ENCODE peak calls at places on chromosomes 4 and X, in four cellular contexts. One of them, this sample, is unnamed.

GRCh38 chr4:32128549-32128948 is 1408.4 kb downstream of the PCDH7 start:
- DNase-seq in fibroblast of mammary gland: no peak
- DNase-seq in BJ: no peak
- DNase-seq in astrocyte of the spinal cord: no peak
- DNase-seq in this sample: no peak

GRCh38 chrX:123425471-123425870 is 241.4 kb downstream of the GRIA3 start:
- DNase-seq in BJ: no peak
- DNase-seq in astrocyte of the spinal cord: no peak
- DNase-seq in fibroblast of mammary gland: peak
- DNase-seq in this sample: no peak

GRCh38 chr4:78689700-78690318 is 86.3 kb upstream of the BMP2K start:
- DNase-seq in astrocyte of the spinal cord: no peak
- DNase-seq in BJ: no peak
- DNase-seq in fibroblast of mammary gland: peak
- DNase-seq in this sample: no peak

GRCh38 chr4:151199496-151200190 is 77.3 kb upstream of the PRSS48 start:
- DNase-seq in BJ: no peak
- DNase-seq in astrocyte of the spinal cord: no peak
- DNase-seq in fibroblast of mammary gland: no peak
- DNase-seq in this sample: no peak

GRCh38 chr4:172124656-172125308 is 311.6 kb downstream of the GALNTL6 start:
- DNase-seq in BJ: no peak
- DNase-seq in fibroblast of mammary gland: no peak
- DNase-seq in astrocyte of the spinal cord: no peak
- DNase-seq in this sample: peak

GRCh38 chrX:37350034-37350365 is 836 bp downstream of the PRRG1 start:
- DNase-seq in fibroblast of mammary gland: peak
- DNase-seq in astrocyte of the spinal cord: peak
- DNase-seq in BJ: no peak
- DNase-seq in this sample: no peak

GRCh38 chr4:660401-660800 is 13.7 kb downstream of the ATP5ME start:
- DNase-seq in BJ: no peak
- DNase-seq in fibroblast of mammary gland: no peak
- DNase-seq in astrocyte of the spinal cord: no peak
- DNase-seq in this sample: no peak

GRCh38 chr4:84673475-84674230 is 90.7 kb downstream of the CDS1 start:
- DNase-seq in astrocyte of the spinal cord: peak
- DNase-seq in fibroblast of mammary gland: peak
- DNase-seq in BJ: peak
- DNase-seq in this sample: peak

GRCh38 chr4:36823199-36823967 is 421.2 kb upstream of the NWD2 start:
- DNase-seq in astrocyte of the spinal cord: no peak
- DNase-seq in BJ: no peak
- DNase-seq in fibroblast of mammary gland: no peak
- DNase-seq in this sample: no peak

GRCh38 chr4:184288451-184289178 is 70.9 kb upstream of the ENPP6 start:
- DNase-seq in astrocyte of the spinal cord: no peak
- DNase-seq in BJ: no peak
- DNase-seq in fibroblast of mammary gland: no peak
- DNase-seq in this sample: no peak

GRCh38 chrX:119753001-119753400 is 5.4 kb upstream of the SOWAHD start:
- DNase-seq in fibroblast of mammary gland: no peak
- DNase-seq in astrocyte of the spinal cord: no peak
- DNase-seq in BJ: no peak
- DNase-seq in this sample: no peak

GRCh38 chr4:63618883-63619573 is 790.2 kb downstream of the TECRL start:
- DNase-seq in astrocyte of the spinal cord: no peak
- DNase-seq in BJ: no peak
- DNase-seq in fibroblast of mammary gland: no peak
- DNase-seq in this sample: no peak

GRCh38 chr4:109207060-109207459 is 95.4 kb downstream of the COL25A1 start:
- DNase-seq in BJ: no peak
- DNase-seq in fibroblast of mammary gland: peak
- DNase-seq in astrocyte of the spinal cord: peak
- DNase-seq in this sample: peak

GRCh38 chr4:54550415-54551171 is 107.2 kb upstream of the KIT start:
- DNase-seq in fibroblast of mammary gland: peak
- DNase-seq in astrocyte of the spinal cord: no peak
- DNase-seq in BJ: no peak
- DNase-seq in this sample: peak

GRCh38 chr4:98694076-98694475 is 35.7 kb upstream of the TSPAN5 start:
- DNase-seq in fibroblast of mammary gland: no peak
- DNase-seq in BJ: no peak
- DNase-seq in astrocyte of the spinal cord: no peak
- DNase-seq in this sample: no peak

GRCh38 chr4:7863911-7864681 is 75.6 kb downstream of the AFAP1 start:
- DNase-seq in BJ: no peak
- DNase-seq in astrocyte of the spinal cord: no peak
- DNase-seq in fibroblast of mammary gland: no peak
- DNase-seq in this sample: no peak

GRCh38 chrX:17836830-17837229 is 24.3 kb downstream of the RAI2 start:
- DNase-seq in astrocyte of the spinal cord: no peak
- DNase-seq in BJ: no peak
- DNase-seq in fibroblast of mammary gland: peak
- DNase-seq in this sample: no peak

GRCh38 chrX:152138388-152138784 is at the start of gene MAGEA10:
- DNase-seq in BJ: no peak
- DNase-seq in fibroblast of mammary gland: no peak
- DNase-seq in astrocyte of the spinal cord: no peak
- DNase-seq in this sample: no peak

GRCh38 chrX:118536687-118537461 is 41.3 kb downstream of the DOCK11 start:
- DNase-seq in astrocyte of the spinal cord: peak
- DNase-seq in BJ: no peak
- DNase-seq in fibroblast of mammary gland: peak
- DNase-seq in this sample: peak

GRCh38 chr4:111639876-111640275 is 505.4 kb upstream of the FAM241A start:
- DNase-seq in BJ: no peak
- DNase-seq in astrocyte of the spinal cord: no peak
- DNase-seq in fibroblast of mammary gland: peak
- DNase-seq in this sample: peak

GRCh38 chr4:75710246-75710645 is 14.1 kb upstream of the USO1 start:
- DNase-seq in fibroblast of mammary gland: no peak
- DNase-seq in BJ: no peak
- DNase-seq in astrocyte of the spinal cord: peak
- DNase-seq in this sample: no peak

GRCh38 chr4:186660403-186660802 is 63.3 kb downstream of the FAT1 start:
- DNase-seq in fibroblast of mammary gland: no peak
- DNase-seq in BJ: no peak
- DNase-seq in astrocyte of the spinal cord: no peak
- DNase-seq in this sample: no peak

GRCh38 chr4:54998991-54999390 is 126.4 kb downstream of the KDR start:
- DNase-seq in fibroblast of mammary gland: peak
- DNase-seq in BJ: no peak
- DNase-seq in astrocyte of the spinal cord: peak
- DNase-seq in this sample: peak

GRCh38 chr4:143183513-143184216 is 1.1 kb upstream of the USP38 start:
- DNase-seq in astrocyte of the spinal cord: peak
- DNase-seq in BJ: no peak
- DNase-seq in fibroblast of mammary gland: no peak
- DNase-seq in this sample: no peak

GRCh38 chrX:134026732-134027311 is 41.4 kb upstream of the GPC3 start:
- DNase-seq in BJ: no peak
- DNase-seq in astrocyte of the spinal cord: peak
- DNase-seq in fibroblast of mammary gland: peak
- DNase-seq in this sample: peak

GRCh38 chr4:13240066-13240465 is 244.1 kb downstream of the RAB28 start:
- DNase-seq in astrocyte of the spinal cord: peak
- DNase-seq in fibroblast of mammary gland: peak
- DNase-seq in BJ: no peak
- DNase-seq in this sample: peak

GRCh38 chrX:1162119-1162916 is 50.1 kb downstream of the CRLF2 start:
- DNase-seq in fibroblast of mammary gland: no peak
- DNase-seq in astrocyte of the spinal cord: no peak
- DNase-seq in BJ: no peak
- DNase-seq in this sample: no peak

GRCh38 chr4:176839656-176840055 is 46.9 kb upstream of the VEGFC start:
- DNase-seq in astrocyte of the spinal cord: no peak
- DNase-seq in BJ: no peak
- DNase-seq in fibroblast of mammary gland: peak
- DNase-seq in this sample: no peak

GRCh38 chr4:128275351-128275750 is 12.3 kb downstream of the PGRMC2 start:
- DNase-seq in BJ: no peak
- DNase-seq in astrocyte of the spinal cord: no peak
- DNase-seq in fibroblast of mammary gland: peak
- DNase-seq in this sample: no peak

GRCh38 chr4:173937871-173938270 is 345.6 kb downstream of the FBXO8 start:
- DNase-seq in fibroblast of mammary gland: no peak
- DNase-seq in astrocyte of the spinal cord: no peak
- DNase-seq in BJ: no peak
- DNase-seq in this sample: no peak

GRCh38 chr4:30821891-30822612 is 101.9 kb downstream of the PCDH7 start:
- DNase-seq in BJ: no peak
- DNase-seq in astrocyte of the spinal cord: peak
- DNase-seq in fibroblast of mammary gland: peak
- DNase-seq in this sample: peak

GRCh38 chrX:129939986-129940385 is 34.0 kb downstream of the UTP14A start:
- DNase-seq in BJ: no peak
- DNase-seq in astrocyte of the spinal cord: no peak
- DNase-seq in fibroblast of mammary gland: no peak
- DNase-seq in this sample: no peak

GRCh38 chr4:82905205-82905604 is 4.7 kb downstream of the THAP9 start:
- DNase-seq in astrocyte of the spinal cord: peak
- DNase-seq in fibroblast of mammary gland: peak
- DNase-seq in BJ: no peak
- DNase-seq in this sample: no peak

GRCh38 chrX:39839371-39839770 is 258.4 kb downstream of the BCOR start:
- DNase-seq in astrocyte of the spinal cord: no peak
- DNase-seq in fibroblast of mammary gland: no peak
- DNase-seq in BJ: no peak
- DNase-seq in this sample: no peak

GRCh38 chrX:39835241-39835640 is 262.5 kb downstream of the BCOR start:
- DNase-seq in astrocyte of the spinal cord: no peak
- DNase-seq in BJ: no peak
- DNase-seq in fibroblast of mammary gland: no peak
- DNase-seq in this sample: no peak

GRCh38 chrX:39836802-39837420 is 260.8 kb downstream of the BCOR start:
- DNase-seq in astrocyte of the spinal cord: no peak
- DNase-seq in BJ: no peak
- DNase-seq in fibroblast of mammary gland: no peak
- DNase-seq in this sample: no peak

GRCh38 chrX:39835776-39836175 is 262.0 kb downstream of the BCOR start:
- DNase-seq in astrocyte of the spinal cord: no peak
- DNase-seq in BJ: no peak
- DNase-seq in fibroblast of mammary gland: no peak
- DNase-seq in this sample: no peak

DNA sequence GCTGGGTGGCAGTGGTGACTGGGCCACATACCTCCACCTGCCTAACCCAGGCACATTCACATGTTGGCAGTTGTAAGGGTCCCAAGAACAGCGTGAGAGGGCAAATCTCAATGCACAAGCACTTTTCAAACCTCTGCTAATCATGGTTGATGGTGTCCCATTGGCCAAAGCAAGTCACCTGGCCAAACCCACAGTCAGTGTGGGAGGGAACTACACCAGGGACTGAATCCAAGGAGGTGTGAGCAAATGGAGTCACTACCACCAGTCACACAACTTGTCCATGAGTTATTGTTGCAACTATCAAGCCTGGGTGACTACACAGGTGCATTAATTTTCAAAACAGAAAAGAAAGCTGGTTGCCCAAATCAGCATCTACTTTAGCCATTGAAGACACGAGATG is 260.1 kb downstream of the BCOR start:
- DNase-seq in astrocyte of the spinal cord: no peak
- DNase-seq in fibroblast of mammary gland: no peak
- DNase-seq in BJ: no peak
- DNase-seq in this sample: no peak
- TF ChIP-seq CTCF in astrocyte of the spinal cord: no peak
- TF ChIP-seq CTCF in fibroblast of mammary gland: no peak
- TF ChIP-seq CTCF in BJ: no peak
- TF ChIP-seq CTCF in this sample: no peak

DNA sequence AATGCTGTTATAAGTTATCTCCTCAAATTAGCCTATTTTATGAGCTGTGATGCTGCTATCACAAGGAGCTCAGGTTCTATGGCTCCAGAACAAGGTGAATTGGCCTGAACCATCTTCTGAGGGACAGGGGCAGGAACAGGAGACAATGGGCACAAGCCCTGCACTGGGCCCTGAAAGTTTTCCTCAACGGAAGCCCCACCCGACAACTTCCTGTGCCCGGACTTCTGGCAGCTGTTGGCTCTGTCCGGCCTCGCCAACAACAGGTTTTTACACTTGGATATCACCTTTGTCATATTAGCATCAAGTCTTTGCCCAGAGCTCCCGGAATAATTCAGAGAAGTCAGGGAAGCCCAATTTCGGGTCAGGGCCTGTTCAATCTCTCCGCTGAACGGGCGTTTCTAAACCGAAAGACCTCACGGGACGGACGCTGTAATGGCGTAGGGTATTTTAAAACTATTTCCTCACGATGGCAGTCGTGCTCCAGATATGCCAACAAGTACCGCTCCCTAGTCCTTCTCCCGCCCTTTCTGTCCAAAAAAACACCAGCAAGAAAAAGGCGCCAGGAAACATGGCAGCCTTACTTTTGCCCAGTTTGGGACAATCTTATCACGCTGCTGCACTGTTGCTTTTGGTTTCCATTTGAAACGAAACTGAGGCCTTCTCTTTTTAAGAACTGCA is 201.0 kb upstream of the STK26 start:
- DNase-seq in BJ: no peak
- DNase-seq in astrocyte of the spinal cord: peak
- DNase-seq in fibroblast of mammary gland: peak
- DNase-seq in this sample: peak
- TF ChIP-seq CTCF in BJ: no peak
- TF ChIP-seq CTCF in astrocyte of the spinal cord: no peak
- TF ChIP-seq CTCF in fibroblast of mammary gland: peak
- TF ChIP-seq CTCF in this sample: peak

DNA sequence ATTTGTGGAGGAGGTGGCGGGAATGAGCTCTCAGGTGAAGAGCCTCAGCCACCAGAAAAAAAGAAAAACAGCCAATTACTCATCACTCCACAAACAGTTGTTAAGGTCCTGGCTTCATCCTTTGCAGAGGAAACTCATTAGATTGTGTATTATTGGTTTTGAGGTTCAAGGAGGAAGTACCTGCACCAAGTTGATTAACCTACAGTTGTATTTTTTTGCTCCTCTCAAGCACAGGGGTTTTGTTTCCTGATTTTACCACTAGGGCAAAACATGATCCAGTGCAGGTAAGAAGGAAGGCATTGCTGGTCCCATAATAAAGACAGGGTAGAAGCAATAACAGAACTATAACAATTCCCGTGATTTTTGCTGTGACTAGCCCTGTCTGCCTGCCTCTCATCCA is 84.0 kb upstream of the QRFPR start:
- DNase-seq in fibroblast of mammary gland: no peak
- DNase-seq in BJ: no peak
- DNase-seq in astrocyte of the spinal cord: no peak
- DNase-seq in this sample: no peak
- TF ChIP-seq CTCF in fibroblast of mammary gland: no peak
- TF ChIP-seq CTCF in BJ: no peak
- TF ChIP-seq CTCF in astrocyte of the spinal cord: no peak
- TF ChIP-seq CTCF in this sample: no peak

DNA sequence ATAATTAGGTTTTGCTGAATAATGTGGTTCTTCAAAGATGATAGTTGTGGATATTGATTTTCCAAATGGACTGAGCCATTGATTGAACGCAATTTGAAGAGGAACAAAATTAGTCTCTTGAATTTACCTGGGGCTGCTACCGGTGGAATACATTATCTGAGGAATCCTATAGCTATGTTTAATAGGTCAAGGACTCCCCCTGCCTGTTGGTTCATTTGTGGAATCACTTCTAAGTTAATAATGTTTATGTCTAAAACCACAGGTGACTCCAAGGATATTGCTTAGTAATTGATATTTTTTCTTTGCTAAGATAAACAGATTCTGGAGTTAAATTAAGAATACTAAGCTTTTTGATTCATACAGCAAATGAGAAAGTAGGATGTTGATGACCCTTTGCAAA is 576.0 kb upstream of the PABPC4L start:
- DNase-seq in BJ: no peak
- DNase-seq in fibroblast of mammary gland: no peak
- DNase-seq in astrocyte of the spinal cord: peak
- DNase-seq in this sample: no peak
- TF ChIP-seq CTCF in BJ: peak
- TF ChIP-seq CTCF in fibroblast of mammary gland: no peak
- TF ChIP-seq CTCF in astrocyte of the spinal cord: peak
- TF ChIP-seq CTCF in this sample: no peak